ENCODE peak calls at places on chromosomes 11 and 22, in eight cellular contexts. L is AG04450, D is A673, W is Peyer's patch, V is GM13976, G is foreskin fibroblast, R is heart right ventricle, O is fibroblast of lung. N is an unnamed sample.

GRCh38 chr22:40791241-40791640 is 27.9 kb downstream of the SLC25A17 start:
- DNase-seq in L (no peak), D (peak; percentile 95), W (no peak), V (no peak), G (no peak), R (no peak), O (no peak), N (no peak)

GRCh38 chr11:808427-809286 is 1.1 kb upstream of the RPLP2 start:
- DNase-seq in L (no peak), D (no peak), W (no peak), V (no peak), G (peak; percentile 81), R (no peak), O (no peak), N (no peak)

GRCh38 chr11:66495401-66495844 is 15.0 kb upstream of the BBS1 start:
- DNase-seq in L (no peak), D (no peak), W (no peak), V (no peak), G (no peak), R (no peak), O (no peak), N (peak; percentile 15)

GRCh38 chr22:50341977-50342650 is 1.0 kb upstream of the PPP6R2 start:
- DNase-seq in L (peak; percentile 61), D (peak; percentile 94), W (peak; percentile 95), V (peak; percentile 87), G (peak; percentile 66), R (peak; percentile 89), O (peak; percentile 80), N (peak; percentile 94)

GRCh38 chr11:121763526-121763925 is 310.8 kb upstream of the SORL1-AS1 start:
- DNase-seq in L (no peak), D (no peak), W (no peak), V (peak; percentile 69), G (no peak), R (no peak), O (no peak), N (no peak)

GRCh38 chr11:35288311-35288710 is 131.0 kb downstream of the SLC1A2 start:
- DNase-seq in L (no peak), D (no peak), W (no peak), V (no peak), G (no peak), R (no peak), O (no peak), N (no peak)

GRCh38 chr11:34857463-34857862 is 58.7 kb downstream of the APIP start:
- DNase-seq in L (no peak), D (no peak), W (no peak), V (no peak), G (no peak), R (no peak), O (no peak), N (no peak)

GRCh38 chr11:75597636-75598035 is 35.6 kb downstream of the SERPINH1 start:
- DNase-seq in L (no peak), D (peak; percentile 61), W (no peak), V (peak; percentile 66), G (no peak), R (no peak), O (no peak), N (peak; percentile 29)

GRCh38 chr11:2094354-2095197 is 44.6 kb downstream of the IGF2 start:
- DNase-seq in L (no peak), D (no peak), W (peak; percentile 37), V (no peak), G (no peak), R (no peak), O (no peak), N (no peak)

GRCh38 chr11:74091549-74091948 is 79.3 kb downstream of the C2CD3 start:
- DNase-seq in L (no peak), D (no peak), W (no peak), V (no peak), G (no peak), R (no peak), O (no peak), N (no peak)

GRCh38 chr11:45045692-45046471 is 95.2 kb upstream of the TP53I11 start:
- DNase-seq in L (no peak), D (peak; percentile 65), W (peak; percentile 60), V (no peak), G (peak; percentile 17), R (peak; percentile 59), O (peak; percentile 56), N (peak; percentile 32)

GRCh38 chr11:5293028-5293427 is 8.7 kb downstream of the OR51B4 start:
- DNase-seq in L (no peak), D (no peak), W (no peak), V (no peak), G (no peak), R (no peak), O (no peak), N (no peak)

DNA sequence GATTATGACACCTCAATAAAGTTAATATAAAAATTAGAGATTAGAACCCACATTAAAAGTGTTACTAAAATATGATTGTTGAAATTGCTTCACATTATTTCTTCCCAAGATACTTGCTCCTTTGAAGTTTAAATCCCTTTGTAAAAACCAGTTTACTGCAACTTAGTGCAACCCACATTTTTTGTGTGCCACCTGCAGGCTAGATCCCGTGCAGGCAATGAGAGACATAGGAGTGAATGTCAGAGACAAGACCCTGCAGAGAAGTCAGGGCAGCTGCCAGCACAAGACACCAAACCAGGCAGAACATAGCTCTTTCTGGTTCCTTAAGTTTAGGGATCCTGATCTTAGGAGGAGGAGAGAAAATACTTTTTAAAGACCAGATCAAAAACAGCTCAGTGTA is 142.9 kb upstream of the MTNR1B start:
- DNase-seq in L (no peak), D (no peak), W (no peak), V (no peak), G (no peak), R (no peak), O (no peak), N (no peak)
- TF ChIP-seq CTCF in L (no peak), D (peak; percentile 21), W (no peak), V (no peak), G (no peak), R (no peak), O (no peak), N (no peak)

DNA sequence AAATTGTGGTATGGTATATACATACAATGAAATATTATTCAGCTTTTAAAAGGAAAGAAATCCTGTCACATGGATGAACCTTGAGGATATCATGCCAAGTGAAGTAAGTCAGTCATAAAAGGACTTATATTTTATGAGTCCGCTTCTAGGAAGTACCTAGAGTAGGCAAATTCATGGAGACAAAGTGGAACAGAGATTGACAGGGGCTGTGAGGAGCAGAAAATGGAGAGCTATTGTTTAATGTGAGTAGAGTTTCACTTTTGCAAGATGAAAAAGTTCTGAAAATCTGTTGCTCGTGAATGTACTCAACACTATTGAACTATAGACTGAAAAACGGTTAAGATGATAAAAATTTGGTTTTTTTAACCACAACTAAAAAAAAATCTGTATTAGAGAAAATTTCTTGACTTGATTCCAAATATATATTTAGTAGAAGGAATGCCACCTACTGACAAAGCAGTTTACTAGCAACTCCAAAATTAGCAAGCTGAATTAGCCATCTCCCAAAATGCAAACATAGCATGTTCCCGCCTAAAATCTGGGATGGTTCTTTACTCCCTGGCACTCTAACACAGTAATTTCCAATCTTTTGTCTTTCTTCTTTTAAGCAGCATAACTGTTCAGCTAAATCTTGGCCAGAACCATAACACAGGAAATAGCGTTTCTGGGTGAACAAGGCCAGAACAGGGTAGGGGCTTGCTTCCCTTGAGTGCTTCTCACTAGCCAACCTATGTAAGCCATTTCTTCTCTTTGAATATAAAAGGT is 1.5 kb downstream of the UFD1 start:
- DNase-seq in L (no peak), D (peak; percentile 28), W (no peak), V (no peak), G (no peak), R (no peak), O (peak; percentile 50), N (no peak)
- TF ChIP-seq CTCF in L (peak; percentile 29), D (peak; percentile 44), W (peak; percentile 12), V (peak; percentile 26), G (peak; percentile 12), R (no peak), O (no peak), N (no peak)

GRCh38 chr22:39315389-39315788 is 4.0 kb downstream of the RPL3 start:
- DNase-seq in L (no peak), D (no peak), W (no peak), V (no peak), G (no peak), R (no peak), O (no peak), N (no peak)

GRCh38 chr22:39313258-39314001 is 6.0 kb downstream of the RPL3 start:
- DNase-seq in L (no peak), D (no peak), W (no peak), V (no peak), G (no peak), R (no peak), O (no peak), N (no peak)

GRCh38 chr22:39316440-39317083 is 2.9 kb downstream of the RPL3 start:
- DNase-seq in L (peak; percentile 81), D (peak; percentile 91), W (peak; percentile 84), V (peak; percentile 67), G (peak; percentile 86), R (peak; percentile 81), O (peak; percentile 95), N (peak; percentile 86)

GRCh38 chr22:39312410-39312809 is 7.0 kb downstream of the RPL3 start:
- DNase-seq in L (no peak), D (no peak), W (no peak), V (no peak), G (no peak), R (no peak), O (no peak), N (no peak)

DNA sequence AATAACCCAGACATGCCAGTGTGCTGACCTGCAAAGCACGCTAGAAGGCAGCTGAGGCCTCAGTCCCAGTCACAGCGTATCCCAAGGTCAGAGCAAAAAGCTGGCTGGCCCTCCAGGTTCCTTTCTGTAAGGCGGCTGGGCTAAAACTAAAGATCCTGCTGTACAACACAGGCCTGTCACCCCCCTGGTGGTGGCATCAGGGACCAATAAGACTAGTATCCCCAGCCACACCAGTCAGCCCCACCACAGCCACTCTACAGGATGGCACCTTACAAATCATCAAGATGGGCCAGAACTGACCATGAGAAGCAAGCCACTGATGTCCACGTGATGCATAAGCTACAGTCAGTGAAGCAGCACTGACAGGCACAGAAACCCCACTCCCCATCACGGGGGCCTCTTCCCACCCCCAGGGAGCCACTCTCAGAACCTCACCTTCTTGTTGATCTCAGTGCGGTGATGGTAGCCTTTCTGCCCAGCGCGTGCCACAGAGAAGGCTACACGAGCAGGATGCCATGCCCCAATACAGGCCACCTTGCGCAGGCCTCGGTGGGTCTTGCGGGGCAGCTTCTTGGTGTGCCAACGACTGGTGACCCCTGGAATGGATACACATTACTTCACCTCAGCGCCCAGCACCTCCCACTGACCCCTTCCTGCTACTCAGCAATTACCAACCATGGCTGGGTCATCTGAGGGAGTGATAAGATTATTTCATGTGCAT is 5.0 kb downstream of the RPL3 start:
- DNase-seq in L (no peak), D (no peak), W (no peak), V (no peak), G (no peak), R (no peak), O (no peak), N (no peak)
- TF ChIP-seq CTCF in L (peak; percentile 25), D (no peak), W (no peak), V (no peak), G (no peak), R (no peak), O (peak; percentile 5), N (no peak)

DNA sequence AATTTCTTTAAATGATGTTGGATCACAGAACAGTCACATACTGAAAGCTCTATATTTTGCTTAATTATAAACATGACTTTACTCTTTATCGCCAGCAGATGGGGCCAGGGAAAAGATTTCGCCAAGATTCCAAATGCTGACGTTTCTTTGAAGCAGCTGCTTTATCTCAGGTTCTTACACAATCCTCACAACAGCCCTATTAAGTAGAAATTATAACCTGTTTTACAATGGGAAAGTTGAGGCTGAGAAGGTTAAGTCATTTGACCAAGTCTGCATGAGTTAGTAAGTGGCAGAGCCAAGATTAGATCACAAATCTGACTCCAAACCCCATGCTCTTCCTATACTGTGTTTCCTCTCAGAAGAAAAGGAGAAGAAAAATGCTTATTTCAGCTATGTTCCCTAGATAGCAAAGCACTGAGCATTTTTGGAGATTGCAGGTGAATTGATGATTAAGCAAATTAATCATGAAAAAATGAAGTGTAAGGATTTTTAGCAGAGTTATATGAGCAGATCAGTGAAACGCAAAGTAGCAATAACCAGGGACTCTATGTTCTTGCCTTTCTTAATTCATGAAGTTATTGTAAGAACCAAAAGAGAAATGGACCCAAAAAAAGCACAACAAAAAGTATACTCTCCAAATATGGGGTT is 79.0 kb downstream of the AASDHPPT start:
- DNase-seq in L (peak; percentile 70), D (peak; percentile 75), W (peak; percentile 50), V (peak; percentile 36), G (peak; percentile 58), R (no peak), O (peak; percentile 94), N (peak; percentile 14)
- TF ChIP-seq CTCF in L (peak; percentile 71), D (peak; percentile 78), W (no peak), V (no peak), G (peak; percentile 39), R (no peak), O (peak; percentile 64), N (no peak)

N was measured in Calu3.